ENCODE peak calls at places on chromosomes 3 and 15, in four cellular contexts. One of them, this sample, is unnamed.

GRCh38 chr15:57559875-57560274 is 31.8 kb upstream of the MYZAP start:
- DNase-seq in endothelial cell: peak
- DNase-seq in left ventricle myocardium inferior: peak
- DNase-seq in natural killer cell: peak
- DNase-seq in this sample: peak

GRCh38 chr15:51077565-51078153 is 17.0 kb downstream of the TNFAIP8L3 start:
- DNase-seq in endothelial cell: peak
- DNase-seq in left ventricle myocardium inferior: peak
- DNase-seq in natural killer cell: peak
- DNase-seq in this sample: peak

GRCh38 chr3:88061749-88062148 is 2.7 kb downstream of the ZNF654 start:
- DNase-seq in endothelial cell: no peak
- DNase-seq in left ventricle myocardium inferior: no peak
- DNase-seq in natural killer cell: no peak
- DNase-seq in this sample: no peak

GRCh38 chr15:74779162-74779648 is 2.7 kb upstream of the CSK start:
- DNase-seq in endothelial cell: no peak
- DNase-seq in left ventricle myocardium inferior: no peak
- DNase-seq in natural killer cell: no peak
- DNase-seq in this sample: no peak

GRCh38 chr3:48433472-48434118 is 3.7 kb upstream of the PLXNB1 start:
- DNase-seq in endothelial cell: no peak
- DNase-seq in left ventricle myocardium inferior: no peak
- DNase-seq in natural killer cell: no peak
- DNase-seq in this sample: no peak

GRCh38 chr3:108806316-108806715 is 16.3 kb upstream of the TRAT1 start:
- DNase-seq in endothelial cell: no peak
- DNase-seq in left ventricle myocardium inferior: no peak
- DNase-seq in natural killer cell: peak
- DNase-seq in this sample: no peak

GRCh38 chr3:8492744-8493511 is 8.7 kb upstream of the LMCD1 start:
- DNase-seq in endothelial cell: no peak
- DNase-seq in left ventricle myocardium inferior: no peak
- DNase-seq in natural killer cell: no peak
- DNase-seq in this sample: no peak

GRCh38 chr3:174206607-174207192 is 652.4 kb upstream of the NAALADL2 start:
- DNase-seq in endothelial cell: no peak
- DNase-seq in left ventricle myocardium inferior: no peak
- DNase-seq in natural killer cell: no peak
- DNase-seq in this sample: no peak

GRCh38 chr15:81373996-81374395 is at the start of gene TMC3:
- DNase-seq in endothelial cell: no peak
- DNase-seq in left ventricle myocardium inferior: no peak
- DNase-seq in natural killer cell: no peak
- DNase-seq in this sample: no peak

GRCh38 chr15:68256675-68257450 is 20.7 kb upstream of the FEM1B start:
- DNase-seq in endothelial cell: peak
- DNase-seq in left ventricle myocardium inferior: peak
- DNase-seq in natural killer cell: no peak
- DNase-seq in this sample: peak

GRCh38 chr3:62559831-62560445 is 186.6 kb upstream of the FEZF2 start:
- DNase-seq in endothelial cell: no peak
- DNase-seq in left ventricle myocardium inferior: no peak
- DNase-seq in natural killer cell: no peak
- DNase-seq in this sample: no peak

GRCh38 chr3:117553461-117553860 is 843.9 kb downstream of the TUSC7 start:
- DNase-seq in endothelial cell: no peak
- DNase-seq in left ventricle myocardium inferior: no peak
- DNase-seq in natural killer cell: no peak
- DNase-seq in this sample: no peak

GRCh38 chr15:78943692-78944091 is 1.2 kb downstream of the CTSH start:
- DNase-seq in endothelial cell: no peak
- DNase-seq in left ventricle myocardium inferior: no peak
- DNase-seq in natural killer cell: no peak
- DNase-seq in this sample: no peak

GRCh38 chr3:49422379-49423248 is at the start of gene AMT:
- DNase-seq in endothelial cell: peak
- DNase-seq in left ventricle myocardium inferior: peak
- DNase-seq in natural killer cell: no peak
- DNase-seq in this sample: no peak

GRCh38 chr3:178551916-178552321 is 15.7 kb downstream of the KCNMB2 start:
- DNase-seq in endothelial cell: no peak
- DNase-seq in left ventricle myocardium inferior: no peak
- DNase-seq in natural killer cell: no peak
- DNase-seq in this sample: no peak

GRCh38 chr15:48796930-48797329 is 13.9 kb downstream of the CEP152 start:
- DNase-seq in endothelial cell: no peak
- DNase-seq in left ventricle myocardium inferior: no peak
- DNase-seq in natural killer cell: no peak
- DNase-seq in this sample: no peak

GRCh38 chr3:114496021-114496434 is 202.2 kb downstream of the TIGIT start:
- DNase-seq in endothelial cell: no peak
- DNase-seq in left ventricle myocardium inferior: peak
- DNase-seq in natural killer cell: no peak
- DNase-seq in this sample: no peak

GRCh38 chr3:150372320-150373118 is 35.6 kb upstream of the TSC22D2 start:
- DNase-seq in endothelial cell: no peak
- DNase-seq in left ventricle myocardium inferior: no peak
- DNase-seq in natural killer cell: no peak
- DNase-seq in this sample: no peak

GRCh38 chr3:149204390-149204991 is 17.1 kb downstream of the CP start:
- DNase-seq in endothelial cell: no peak
- DNase-seq in left ventricle myocardium inferior: no peak
- DNase-seq in natural killer cell: no peak
- DNase-seq in this sample: no peak

GRCh38 chr15:35725353-35725752 is 179.4 kb upstream of the DPH6 start:
- DNase-seq in endothelial cell: no peak
- DNase-seq in left ventricle myocardium inferior: no peak
- DNase-seq in natural killer cell: no peak
- DNase-seq in this sample: no peak

GRCh38 chr15:56759450-56759845 is 26.1 kb upstream of the ZNF280D start:
- DNase-seq in endothelial cell: no peak
- DNase-seq in left ventricle myocardium inferior: peak
- DNase-seq in natural killer cell: no peak
- DNase-seq in this sample: no peak

GRCh38 chr15:65195542-65196026 is 10.4 kb upstream of the CLPX start:
- DNase-seq in endothelial cell: no peak
- DNase-seq in left ventricle myocardium inferior: no peak
- DNase-seq in natural killer cell: no peak
- DNase-seq in this sample: no peak

GRCh38 chr15:80188293-80188692 is 35.5 kb downstream of the FAH start:
- DNase-seq in endothelial cell: no peak
- DNase-seq in left ventricle myocardium inferior: no peak
- DNase-seq in natural killer cell: no peak
- DNase-seq in this sample: no peak

GRCh38 chr3:150317469-150317868 is 90.6 kb upstream of the TSC22D2 start:
- DNase-seq in endothelial cell: no peak
- DNase-seq in left ventricle myocardium inferior: no peak
- DNase-seq in natural killer cell: no peak
- DNase-seq in this sample: no peak

GRCh38 chr15:51312754-51313390 is 25.5 kb downstream of the CYP19A1 start:
- DNase-seq in endothelial cell: no peak
- DNase-seq in left ventricle myocardium inferior: no peak
- DNase-seq in natural killer cell: no peak
- DNase-seq in this sample: no peak

GRCh38 chr3:195817578-195818135 is 5.9 kb upstream of the MUC4 start:
- DNase-seq in endothelial cell: no peak
- DNase-seq in left ventricle myocardium inferior: no peak
- DNase-seq in natural killer cell: no peak
- DNase-seq in this sample: no peak

GRCh38 chr3:138187296-138188012 is at the start of gene ARMC8:
- DNase-seq in endothelial cell: peak
- DNase-seq in left ventricle myocardium inferior: peak
- DNase-seq in natural killer cell: no peak
- DNase-seq in this sample: peak

GRCh38 chr15:96703794-96704550 is 373.5 kb downstream of the NR2F2 start:
- DNase-seq in endothelial cell: no peak
- DNase-seq in left ventricle myocardium inferior: no peak
- DNase-seq in natural killer cell: no peak
- DNase-seq in this sample: no peak

GRCh38 chr3:48267782-48268181 is 26.9 kb downstream of the ZNF589 start:
- DNase-seq in endothelial cell: no peak
- DNase-seq in left ventricle myocardium inferior: no peak
- DNase-seq in natural killer cell: no peak
- DNase-seq in this sample: no peak

DNA sequence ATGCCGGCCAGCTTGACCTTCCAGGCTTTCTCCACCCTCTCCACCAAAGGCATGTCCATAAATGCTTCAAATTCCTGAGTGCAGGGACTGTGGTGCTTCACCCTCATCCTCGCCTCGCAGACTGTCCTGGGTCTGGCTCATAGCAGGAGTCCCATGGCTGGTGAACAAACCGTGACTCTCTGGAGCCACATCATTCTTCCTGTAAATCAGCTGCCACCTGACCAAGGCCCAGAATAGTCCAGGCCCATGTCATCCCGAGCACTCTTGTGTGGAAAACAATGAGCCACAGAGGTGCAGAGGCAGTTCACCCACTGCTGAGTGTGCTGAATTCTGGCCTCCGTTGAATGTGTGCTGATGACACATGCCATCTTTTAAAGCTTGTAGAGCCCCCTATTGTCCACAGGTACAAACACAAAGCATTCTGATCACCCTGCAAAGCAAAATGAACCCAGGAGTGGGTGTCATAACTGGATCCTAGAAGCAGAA is 68.6 kb downstream of the ABHD5 start:
- DNase-seq in endothelial cell: no peak
- DNase-seq in left ventricle myocardium inferior: peak
- DNase-seq in natural killer cell: no peak
- DNase-seq in this sample: no peak
- TF ChIP-seq CTCF in endothelial cell: no peak
- TF ChIP-seq CTCF in left ventricle myocardium inferior: no peak
- TF ChIP-seq CTCF in natural killer cell: no peak
- TF ChIP-seq CTCF in this sample: no peak

DNA sequence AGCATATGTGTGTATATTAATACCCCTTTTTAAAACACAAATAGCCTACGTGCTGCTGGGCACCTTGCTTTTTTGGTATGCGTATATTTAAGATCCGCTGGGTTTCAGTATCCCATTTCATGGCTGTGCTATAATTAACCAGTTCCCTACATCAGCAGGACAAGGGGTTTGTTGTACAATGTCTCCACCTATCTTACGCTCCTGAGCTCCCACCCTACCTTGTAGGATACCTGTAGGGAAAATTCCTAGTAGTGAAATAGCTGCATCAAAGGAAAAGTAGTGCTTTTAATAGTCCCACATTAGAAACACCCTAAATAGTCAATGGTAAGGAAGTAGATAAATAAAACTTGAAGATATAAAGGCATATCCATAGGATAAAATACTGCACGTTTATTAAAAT is 1.4 kb downstream of the MAP6D1 start:
- DNase-seq in endothelial cell: no peak
- DNase-seq in left ventricle myocardium inferior: no peak
- DNase-seq in natural killer cell: no peak
- DNase-seq in this sample: no peak
- TF ChIP-seq CTCF in endothelial cell: no peak
- TF ChIP-seq CTCF in left ventricle myocardium inferior: no peak
- TF ChIP-seq CTCF in natural killer cell: no peak
- TF ChIP-seq CTCF in this sample: no peak

GRCh38 chr3:16825617-16826204 is 59.0 kb upstream of the PLCL2 start:
- DNase-seq in endothelial cell: no peak
- DNase-seq in left ventricle myocardium inferior: no peak
- DNase-seq in natural killer cell: no peak
- DNase-seq in this sample: no peak

GRCh38 chr3:16824085-16824696 is 60.6 kb upstream of the PLCL2 start:
- DNase-seq in endothelial cell: no peak
- DNase-seq in left ventricle myocardium inferior: no peak
- DNase-seq in natural killer cell: no peak
- DNase-seq in this sample: no peak

GRCh38 chr3:16834214-16834613 is 50.5 kb upstream of the PLCL2 start:
- DNase-seq in endothelial cell: no peak
- DNase-seq in left ventricle myocardium inferior: no peak
- DNase-seq in natural killer cell: no peak
- DNase-seq in this sample: no peak

GRCh38 chr3:16831846-16832245 is 52.9 kb upstream of the PLCL2 start:
- DNase-seq in endothelial cell: no peak
- DNase-seq in left ventricle myocardium inferior: no peak
- DNase-seq in natural killer cell: no peak
- DNase-seq in this sample: no peak

DNA sequence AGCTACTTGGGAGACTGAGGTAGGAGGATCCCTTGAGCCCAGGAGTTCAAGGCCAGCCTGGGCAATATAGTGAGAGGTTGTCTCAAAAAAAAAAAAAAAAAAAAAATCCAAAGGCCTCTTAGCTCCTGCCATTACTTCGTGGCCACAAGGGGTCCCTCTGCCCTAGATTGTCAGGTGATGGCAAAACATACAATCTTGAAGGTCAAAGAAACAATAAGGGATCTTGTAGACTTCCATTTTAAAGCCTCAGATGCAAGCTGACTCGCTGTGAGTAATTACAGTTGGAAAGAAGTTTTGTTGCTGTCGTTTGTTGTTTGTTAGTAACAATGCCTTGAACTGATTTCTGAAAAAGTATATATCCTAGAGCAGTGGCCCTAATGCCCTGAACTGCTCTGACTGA is 55.9 kb upstream of the PLCL2 start:
- DNase-seq in endothelial cell: peak
- DNase-seq in left ventricle myocardium inferior: no peak
- DNase-seq in natural killer cell: peak
- DNase-seq in this sample: no peak
- TF ChIP-seq CTCF in endothelial cell: peak
- TF ChIP-seq CTCF in left ventricle myocardium inferior: peak
- TF ChIP-seq CTCF in natural killer cell: peak
- TF ChIP-seq CTCF in this sample: no peak

GRCh38 chr15:42984534-42985034 is 64.0 kb upstream of the TTBK2 start:
- DNase-seq in endothelial cell: no peak
- DNase-seq in left ventricle myocardium inferior: no peak
- DNase-seq in natural killer cell: no peak
- DNase-seq in this sample: no peak
- TF ChIP-seq CTCF in endothelial cell: peak
- TF ChIP-seq CTCF in left ventricle myocardium inferior: no peak
- TF ChIP-seq CTCF in natural killer cell: no peak
- TF ChIP-seq CTCF in this sample: no peak

GRCh38 chr15:45573961-45574629 is 13.1 kb upstream of the BLOC1S6 start:
- DNase-seq in endothelial cell: peak
- DNase-seq in left ventricle myocardium inferior: no peak
- DNase-seq in natural killer cell: no peak
- DNase-seq in this sample: no peak
- TF ChIP-seq CTCF in endothelial cell: peak
- TF ChIP-seq CTCF in left ventricle myocardium inferior: peak
- TF ChIP-seq CTCF in natural killer cell: no peak
- TF ChIP-seq CTCF in this sample: no peak

DNA sequence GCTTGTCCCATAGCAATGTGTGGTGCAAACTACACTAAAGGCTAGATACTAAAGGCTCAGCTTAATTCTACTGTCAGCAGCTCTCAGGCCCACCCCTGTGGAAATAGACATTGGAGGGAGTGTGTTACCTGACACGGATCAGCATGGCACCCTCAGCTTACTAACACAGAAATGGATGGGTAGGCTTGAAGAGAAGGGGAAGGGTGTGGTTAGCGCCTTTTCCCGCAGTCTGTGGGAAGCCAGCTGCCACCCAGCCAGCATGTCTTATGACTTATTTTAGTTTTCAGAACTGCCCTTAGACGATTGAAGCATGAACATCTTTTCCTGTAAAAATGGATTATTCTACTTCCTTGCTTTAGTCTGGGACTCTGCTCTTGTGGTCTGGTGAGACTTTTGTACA is 25.8 kb upstream of the ADPGK start:
- DNase-seq in endothelial cell: no peak
- DNase-seq in left ventricle myocardium inferior: no peak
- DNase-seq in natural killer cell: peak
- DNase-seq in this sample: no peak
- TF ChIP-seq CTCF in endothelial cell: no peak
- TF ChIP-seq CTCF in left ventricle myocardium inferior: no peak
- TF ChIP-seq CTCF in natural killer cell: no peak
- TF ChIP-seq CTCF in this sample: no peak